ENCODE peak calls at places on chromosome 6, in ten cellular contexts. One of them, this sample, is unnamed.

GRCh38 chr6:35017461-35018183 is 123.5 kb downstream of the TCP11 start:
- DNase-seq in sciatic nerve: peak; percentile 83
- DNase-seq in neural progenitor cell: no peak
- DNase-seq in Caki2: no peak
- DNase-seq in T-helper 1 cell: no peak
- DNase-seq in pancreas: no peak
- DNase-seq in Jurkat, Clone E6-1: no peak
- DNase-seq in cerebellar cortex: no peak
- DNase-seq in activated T-helper 1 cell treated with Interleukin-2 at 50 U/mL for 16 hours: no peak
- DNase-seq in T-cell: no peak
- DNase-seq in this sample: no peak

GRCh38 chr6:53956068-53956711 is 155.1 kb upstream of the MLIP start:
- DNase-seq in sciatic nerve: peak; percentile 85
- DNase-seq in neural progenitor cell: peak; percentile 81
- DNase-seq in Caki2: peak; percentile 75
- DNase-seq in T-helper 1 cell: no peak
- DNase-seq in pancreas: peak; percentile 58
- DNase-seq in Jurkat, Clone E6-1: peak; percentile 51
- DNase-seq in cerebellar cortex: peak; percentile 55
- DNase-seq in activated T-helper 1 cell treated with Interleukin-2 at 50 U/mL for 16 hours: no peak
- DNase-seq in T-cell: no peak
- DNase-seq in this sample: no peak

GRCh38 chr6:74991573-74992332 is 214.1 kb downstream of the COL12A1 start:
- DNase-seq in sciatic nerve: no peak
- DNase-seq in neural progenitor cell: peak; percentile 6
- DNase-seq in Caki2: peak; percentile 19
- DNase-seq in T-helper 1 cell: no peak
- DNase-seq in pancreas: no peak
- DNase-seq in Jurkat, Clone E6-1: no peak
- DNase-seq in cerebellar cortex: no peak
- DNase-seq in activated T-helper 1 cell treated with Interleukin-2 at 50 U/mL for 16 hours: no peak
- DNase-seq in T-cell: no peak
- DNase-seq in this sample: no peak

GRCh38 chr6:10587694-10588392 is 66.7 kb downstream of the GCNT2 start:
- DNase-seq in sciatic nerve: no peak
- DNase-seq in neural progenitor cell: no peak
- DNase-seq in Caki2: no peak
- DNase-seq in T-helper 1 cell: no peak
- DNase-seq in pancreas: no peak
- DNase-seq in Jurkat, Clone E6-1: peak; percentile 7
- DNase-seq in cerebellar cortex: peak; percentile 58
- DNase-seq in activated T-helper 1 cell treated with Interleukin-2 at 50 U/mL for 16 hours: no peak
- DNase-seq in T-cell: peak; percentile 1
- DNase-seq in this sample: no peak

GRCh38 chr6:22717906-22718305 is 148.5 kb downstream of the HDGFL1 start:
- DNase-seq in sciatic nerve: no peak
- DNase-seq in neural progenitor cell: no peak
- DNase-seq in Caki2: no peak
- DNase-seq in T-helper 1 cell: no peak
- DNase-seq in pancreas: peak; percentile 47
- DNase-seq in Jurkat, Clone E6-1: peak; percentile 21
- DNase-seq in cerebellar cortex: no peak
- DNase-seq in activated T-helper 1 cell treated with Interleukin-2 at 50 U/mL for 16 hours: no peak
- DNase-seq in T-cell: no peak
- DNase-seq in this sample: no peak

GRCh38 chr6:48535569-48535968 is 424.6 kb upstream of the PTCHD4 start:
- DNase-seq in sciatic nerve: no peak
- DNase-seq in neural progenitor cell: peak; percentile 10
- DNase-seq in Caki2: peak; percentile 74
- DNase-seq in T-helper 1 cell: no peak
- DNase-seq in pancreas: no peak
- DNase-seq in Jurkat, Clone E6-1: peak; percentile 21
- DNase-seq in cerebellar cortex: no peak
- DNase-seq in activated T-helper 1 cell treated with Interleukin-2 at 50 U/mL for 16 hours: no peak
- DNase-seq in T-cell: no peak
- DNase-seq in this sample: no peak

GRCh38 chr6:155185544-155185943 is 78.3 kb upstream of the CLDN20 start:
- DNase-seq in sciatic nerve: no peak
- DNase-seq in neural progenitor cell: peak; percentile 76
- DNase-seq in Caki2: peak; percentile 86
- DNase-seq in T-helper 1 cell: no peak
- DNase-seq in pancreas: no peak
- DNase-seq in Jurkat, Clone E6-1: no peak
- DNase-seq in cerebellar cortex: no peak
- DNase-seq in activated T-helper 1 cell treated with Interleukin-2 at 50 U/mL for 16 hours: no peak
- DNase-seq in T-cell: no peak
- DNase-seq in this sample: no peak

GRCh38 chr6:123016431-123017110 is 20.5 kb downstream of the CLVS2 start:
- DNase-seq in sciatic nerve: no peak
- DNase-seq in neural progenitor cell: peak; percentile 37
- DNase-seq in Caki2: no peak
- DNase-seq in T-helper 1 cell: no peak
- DNase-seq in pancreas: peak; percentile 13
- DNase-seq in Jurkat, Clone E6-1: no peak
- DNase-seq in cerebellar cortex: peak; percentile 98
- DNase-seq in activated T-helper 1 cell treated with Interleukin-2 at 50 U/mL for 16 hours: no peak
- DNase-seq in T-cell: no peak
- DNase-seq in this sample: no peak

GRCh38 chr6:65113581-65113980 is 593.4 kb downstream of the EYS start:
- DNase-seq in sciatic nerve: no peak
- DNase-seq in neural progenitor cell: no peak
- DNase-seq in Caki2: no peak
- DNase-seq in T-helper 1 cell: no peak
- DNase-seq in pancreas: no peak
- DNase-seq in Jurkat, Clone E6-1: no peak
- DNase-seq in cerebellar cortex: no peak
- DNase-seq in activated T-helper 1 cell treated with Interleukin-2 at 50 U/mL for 16 hours: no peak
- DNase-seq in T-cell: no peak
- DNase-seq in this sample: no peak

GRCh38 chr6:150897400-150897943 is 32.0 kb downstream of the MTHFD1L start:
- DNase-seq in sciatic nerve: no peak
- DNase-seq in neural progenitor cell: no peak
- DNase-seq in Caki2: no peak
- DNase-seq in T-helper 1 cell: no peak
- DNase-seq in pancreas: no peak
- DNase-seq in Jurkat, Clone E6-1: no peak
- DNase-seq in cerebellar cortex: no peak
- DNase-seq in activated T-helper 1 cell treated with Interleukin-2 at 50 U/mL for 16 hours: no peak
- DNase-seq in T-cell: no peak
- DNase-seq in this sample: no peak

GRCh38 chr6:144447487-144447886 is 162.4 kb downstream of the UTRN start:
- DNase-seq in sciatic nerve: no peak
- DNase-seq in neural progenitor cell: no peak
- DNase-seq in Caki2: no peak
- DNase-seq in T-helper 1 cell: no peak
- DNase-seq in pancreas: no peak
- DNase-seq in Jurkat, Clone E6-1: no peak
- DNase-seq in cerebellar cortex: no peak
- DNase-seq in activated T-helper 1 cell treated with Interleukin-2 at 50 U/mL for 16 hours: no peak
- DNase-seq in T-cell: no peak
- DNase-seq in this sample: no peak